ENCODE peak calls at places on chromosomes 16 and 17, in six cellular contexts. One of them, this sample, is unnamed.

GRCh38 chr16:78210305-78210704 is 110.9 kb downstream of the WWOX start:
- DNase-seq in transverse colon: no peak
- DNase-seq in heart right ventricle: no peak
- DNase-seq in CD8-positive, alpha-beta T cell: no peak
- DNase-seq in bronchial epithelial cell: peak; percentile 95
- DNase-seq in naive thymus-derived CD4-positive, alpha-beta T cell: no peak
- DNase-seq in this sample: no peak

GRCh38 chr17:42183741-42184711 is 1.2 kb downstream of the HCRT start:
- DNase-seq in transverse colon: peak; percentile 83
- DNase-seq in heart right ventricle: peak; percentile 84
- DNase-seq in CD8-positive, alpha-beta T cell: peak; percentile 76
- DNase-seq in bronchial epithelial cell: no peak
- DNase-seq in naive thymus-derived CD4-positive, alpha-beta T cell: peak; percentile 54
- DNase-seq in this sample: no peak

GRCh38 chr17:7833795-7834553 is at the start of gene KDM6B:
- DNase-seq in transverse colon: peak; percentile 96
- DNase-seq in heart right ventricle: peak; percentile 94
- DNase-seq in CD8-positive, alpha-beta T cell: peak; percentile 87
- DNase-seq in bronchial epithelial cell: peak; percentile 86
- DNase-seq in naive thymus-derived CD4-positive, alpha-beta T cell: peak; percentile 85
- DNase-seq in this sample: peak; percentile 65

GRCh38 chr17:70184770-70185169 is 15.4 kb downstream of the KCNJ2 start:
- DNase-seq in transverse colon: no peak
- DNase-seq in heart right ventricle: no peak
- DNase-seq in CD8-positive, alpha-beta T cell: no peak
- DNase-seq in bronchial epithelial cell: peak; percentile 92
- DNase-seq in naive thymus-derived CD4-positive, alpha-beta T cell: no peak
- DNase-seq in this sample: no peak

GRCh38 chr17:67376509-67376891 is 581 bp upstream of the PITPNC1 start:
- DNase-seq in transverse colon: peak; percentile 21
- DNase-seq in heart right ventricle: no peak
- DNase-seq in CD8-positive, alpha-beta T cell: peak; percentile 43
- DNase-seq in bronchial epithelial cell: no peak
- DNase-seq in naive thymus-derived CD4-positive, alpha-beta T cell: no peak
- DNase-seq in this sample: no peak

GRCh38 chr16:72884037-72884436 is 163.9 kb downstream of the ZFHX3 start:
- DNase-seq in transverse colon: no peak
- DNase-seq in heart right ventricle: no peak
- DNase-seq in CD8-positive, alpha-beta T cell: no peak
- DNase-seq in bronchial epithelial cell: peak; percentile 9
- DNase-seq in naive thymus-derived CD4-positive, alpha-beta T cell: no peak
- DNase-seq in this sample: no peak

GRCh38 chr17:4407216-4407615 is 26.5 kb upstream of the SPNS3 start:
- DNase-seq in transverse colon: no peak
- DNase-seq in heart right ventricle: no peak
- DNase-seq in CD8-positive, alpha-beta T cell: no peak
- DNase-seq in bronchial epithelial cell: peak; percentile 29
- DNase-seq in naive thymus-derived CD4-positive, alpha-beta T cell: no peak
- DNase-seq in this sample: no peak

GRCh38 chr16:15771694-15772093 is 85.1 kb downstream of the MYH11 start:
- DNase-seq in transverse colon: no peak
- DNase-seq in heart right ventricle: no peak
- DNase-seq in CD8-positive, alpha-beta T cell: no peak
- DNase-seq in bronchial epithelial cell: no peak
- DNase-seq in naive thymus-derived CD4-positive, alpha-beta T cell: no peak
- DNase-seq in this sample: no peak

GRCh38 chr16:52991572-52991971 is 61.1 kb downstream of the CHD9NB start:
- DNase-seq in transverse colon: no peak
- DNase-seq in heart right ventricle: no peak
- DNase-seq in CD8-positive, alpha-beta T cell: no peak
- DNase-seq in bronchial epithelial cell: no peak
- DNase-seq in naive thymus-derived CD4-positive, alpha-beta T cell: no peak
- DNase-seq in this sample: no peak

GRCh38 chr17:64661731-64661980 is 451 bp downstream of the SMURF2 start:
- DNase-seq in transverse colon: no peak
- DNase-seq in heart right ventricle: no peak
- DNase-seq in CD8-positive, alpha-beta T cell: no peak
- DNase-seq in bronchial epithelial cell: no peak
- DNase-seq in naive thymus-derived CD4-positive, alpha-beta T cell: no peak
- DNase-seq in this sample: no peak

GRCh38 chr17:64655704-64656103 is 6.4 kb downstream of the SMURF2 start:
- DNase-seq in transverse colon: no peak
- DNase-seq in heart right ventricle: no peak
- DNase-seq in CD8-positive, alpha-beta T cell: no peak
- DNase-seq in bronchial epithelial cell: no peak
- DNase-seq in naive thymus-derived CD4-positive, alpha-beta T cell: no peak
- DNase-seq in this sample: no peak

GRCh38 chr17:64661981-64662773 is at the start of gene SMURF2:
- DNase-seq in transverse colon: peak; percentile 85
- DNase-seq in heart right ventricle: peak; percentile 82
- DNase-seq in CD8-positive, alpha-beta T cell: peak; percentile 80
- DNase-seq in bronchial epithelial cell: peak; percentile 4
- DNase-seq in naive thymus-derived CD4-positive, alpha-beta T cell: peak; percentile 75
- DNase-seq in this sample: no peak

GRCh38 chr17:64657610-64658125 is 4.4 kb downstream of the SMURF2 start:
- DNase-seq in transverse colon: no peak
- DNase-seq in heart right ventricle: no peak
- DNase-seq in CD8-positive, alpha-beta T cell: no peak
- DNase-seq in bronchial epithelial cell: no peak
- DNase-seq in naive thymus-derived CD4-positive, alpha-beta T cell: no peak
- DNase-seq in this sample: no peak

DNA sequence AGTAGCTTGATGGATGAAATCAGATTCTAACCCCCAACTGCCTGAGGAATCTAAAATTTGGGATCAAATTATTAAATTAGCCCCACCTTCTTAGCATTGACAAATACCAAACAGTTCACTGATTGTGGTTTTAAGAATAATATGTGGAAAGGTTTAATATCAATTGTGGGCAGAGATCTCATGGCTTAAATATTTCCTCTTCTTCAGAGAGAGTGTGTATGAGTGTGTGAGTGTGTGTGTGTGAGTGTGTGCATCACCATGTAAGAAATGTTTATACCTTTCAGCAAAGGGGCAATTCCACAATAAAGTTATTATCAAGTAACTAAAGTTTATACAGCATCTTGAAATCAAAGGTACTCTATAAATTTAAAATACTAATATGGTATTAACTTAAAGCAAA is 3.2 kb downstream of the SMURF2 start:
- DNase-seq in transverse colon: no peak
- DNase-seq in heart right ventricle: no peak
- DNase-seq in CD8-positive, alpha-beta T cell: no peak
- DNase-seq in bronchial epithelial cell: peak; percentile 65
- DNase-seq in naive thymus-derived CD4-positive, alpha-beta T cell: no peak
- DNase-seq in this sample: peak; percentile 75
- H3K4me3 ChIP-seq in transverse colon: no peak overlapping the region
- H3K4me3 ChIP-seq in heart right ventricle: no peak overlapping the region
- H3K4me3 ChIP-seq in CD8-positive, alpha-beta T cell: no peak overlapping the region
- H3K4me3 ChIP-seq in bronchial epithelial cell: no peak overlapping the region
- H3K4me3 ChIP-seq in naive thymus-derived CD4-positive, alpha-beta T cell: no peak overlapping the region
- H3K4me3 ChIP-seq in this sample: no peak overlapping the region

GRCh38 chr16:86444274-86445060 is 65.9 kb upstream of the FOXF1 start:
- DNase-seq in transverse colon: no peak
- DNase-seq in heart right ventricle: no peak
- DNase-seq in CD8-positive, alpha-beta T cell: no peak
- DNase-seq in bronchial epithelial cell: no peak
- DNase-seq in naive thymus-derived CD4-positive, alpha-beta T cell: no peak
- DNase-seq in this sample: no peak
- H3K4me3 ChIP-seq in transverse colon: no peak overlapping the region
- H3K4me3 ChIP-seq in heart right ventricle: no peak overlapping the region
- H3K4me3 ChIP-seq in CD8-positive, alpha-beta T cell: no peak overlapping the region
- H3K4me3 ChIP-seq in bronchial epithelial cell: no peak overlapping the region
- H3K4me3 ChIP-seq in naive thymus-derived CD4-positive, alpha-beta T cell: no peak overlapping the region
- H3K4me3 ChIP-seq in this sample: no peak overlapping the region

GRCh38 chr16:75264999-75265910 is 13.8 kb upstream of the BCAR1 start:
- DNase-seq in transverse colon: peak; percentile 72
- DNase-seq in heart right ventricle: peak; percentile 61
- DNase-seq in CD8-positive, alpha-beta T cell: no peak
- DNase-seq in bronchial epithelial cell: no peak
- DNase-seq in naive thymus-derived CD4-positive, alpha-beta T cell: no peak
- DNase-seq in this sample: no peak

GRCh38 chr16:75265911-75266701 is 14.7 kb upstream of the BCAR1 start:
- DNase-seq in transverse colon: peak; percentile 86
- DNase-seq in heart right ventricle: peak; percentile 82
- DNase-seq in CD8-positive, alpha-beta T cell: no peak
- DNase-seq in bronchial epithelial cell: no peak
- DNase-seq in naive thymus-derived CD4-positive, alpha-beta T cell: no peak
- DNase-seq in this sample: no peak

GRCh38 chr16:75267631-75268264 is 16.3 kb upstream of the BCAR1 start:
- DNase-seq in transverse colon: peak; percentile 84
- DNase-seq in heart right ventricle: peak; percentile 80
- DNase-seq in CD8-positive, alpha-beta T cell: no peak
- DNase-seq in bronchial epithelial cell: peak; percentile 85
- DNase-seq in naive thymus-derived CD4-positive, alpha-beta T cell: no peak
- DNase-seq in this sample: no peak

GRCh38 chr16:75264531-75264998 is 13.1 kb upstream of the BCAR1 start:
- DNase-seq in transverse colon: no peak
- DNase-seq in heart right ventricle: peak; percentile 23
- DNase-seq in CD8-positive, alpha-beta T cell: no peak
- DNase-seq in bronchial epithelial cell: no peak
- DNase-seq in naive thymus-derived CD4-positive, alpha-beta T cell: no peak
- DNase-seq in this sample: no peak

GRCh38 chr16:75266738-75267630 is 15.6 kb upstream of the BCAR1 start:
- DNase-seq in transverse colon: no peak
- DNase-seq in heart right ventricle: peak; percentile 16
- DNase-seq in CD8-positive, alpha-beta T cell: no peak
- DNase-seq in bronchial epithelial cell: no peak
- DNase-seq in naive thymus-derived CD4-positive, alpha-beta T cell: no peak
- DNase-seq in this sample: no peak
- H3K4me3 ChIP-seq in transverse colon: no peak overlapping the region
- H3K4me3 ChIP-seq in heart right ventricle: peak overlapping the region; percentile 70
- H3K4me3 ChIP-seq in CD8-positive, alpha-beta T cell: no peak overlapping the region
- H3K4me3 ChIP-seq in bronchial epithelial cell: no peak overlapping the region
- H3K4me3 ChIP-seq in naive thymus-derived CD4-positive, alpha-beta T cell: no peak overlapping the region
- H3K4me3 ChIP-seq in this sample: no peak overlapping the region

DNA sequence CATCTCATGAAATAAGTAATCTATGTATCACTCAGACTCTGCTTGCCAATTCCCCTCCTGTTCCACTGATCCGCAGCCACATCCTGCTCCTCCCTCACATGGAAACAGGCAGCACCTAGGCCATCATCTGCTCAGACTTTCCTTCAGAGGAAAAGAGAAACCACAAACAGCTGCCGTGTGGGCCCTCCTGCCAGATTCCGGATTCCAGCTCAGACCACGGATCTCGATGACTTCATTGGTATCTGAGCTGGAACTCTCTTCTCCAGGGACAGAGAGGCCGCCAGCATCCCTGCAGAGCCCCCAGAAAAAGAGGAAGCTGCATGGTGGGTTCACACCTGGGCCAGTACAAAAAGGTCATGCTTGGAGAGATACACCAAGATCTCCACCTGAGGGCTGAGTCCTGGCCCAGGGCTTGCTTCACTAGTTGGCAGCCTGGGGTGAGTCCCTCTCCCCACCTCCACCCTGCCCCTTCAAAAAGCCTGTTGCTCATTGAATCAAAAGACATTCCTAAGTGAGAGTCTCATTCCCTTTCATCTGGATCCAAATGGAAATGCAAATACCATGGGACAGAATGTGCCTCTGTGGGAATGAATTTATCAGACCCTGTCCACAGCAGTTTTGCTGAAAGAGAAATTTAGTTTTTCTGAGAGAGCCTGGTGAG is 47.2 kb downstream of the HOXB1 start:
- DNase-seq in transverse colon: peak; percentile 38
- DNase-seq in heart right ventricle: no peak
- DNase-seq in CD8-positive, alpha-beta T cell: no peak
- DNase-seq in bronchial epithelial cell: peak; percentile 95
- DNase-seq in naive thymus-derived CD4-positive, alpha-beta T cell: no peak
- DNase-seq in this sample: peak; percentile 100
- H3K4me3 ChIP-seq in transverse colon: no peak overlapping the region
- H3K4me3 ChIP-seq in heart right ventricle: no peak overlapping the region
- H3K4me3 ChIP-seq in CD8-positive, alpha-beta T cell: no peak overlapping the region
- H3K4me3 ChIP-seq in bronchial epithelial cell: no peak overlapping the region
- H3K4me3 ChIP-seq in naive thymus-derived CD4-positive, alpha-beta T cell: no peak overlapping the region
- H3K4me3 ChIP-seq in this sample: no peak overlapping the region

GRCh38 chr17:39564201-39564828 is 43.4 kb downstream of the NEUROD2 start:
- DNase-seq in transverse colon: no peak
- DNase-seq in heart right ventricle: no peak
- DNase-seq in CD8-positive, alpha-beta T cell: no peak
- DNase-seq in bronchial epithelial cell: no peak
- DNase-seq in naive thymus-derived CD4-positive, alpha-beta T cell: no peak
- DNase-seq in this sample: no peak
- H3K4me3 ChIP-seq in transverse colon: no peak overlapping the region
- H3K4me3 ChIP-seq in heart right ventricle: no peak overlapping the region
- H3K4me3 ChIP-seq in CD8-positive, alpha-beta T cell: no peak overlapping the region
- H3K4me3 ChIP-seq in bronchial epithelial cell: no peak overlapping the region
- H3K4me3 ChIP-seq in naive thymus-derived CD4-positive, alpha-beta T cell: no peak overlapping the region
- H3K4me3 ChIP-seq in this sample: no peak overlapping the region

GRCh38 chr17:77375108-77375507 is 234.3 kb downstream of the SEC14L1 start:
- DNase-seq in transverse colon: no peak
- DNase-seq in heart right ventricle: no peak
- DNase-seq in CD8-positive, alpha-beta T cell: no peak
- DNase-seq in bronchial epithelial cell: no peak
- DNase-seq in naive thymus-derived CD4-positive, alpha-beta T cell: no peak
- DNase-seq in this sample: no peak
- H3K4me3 ChIP-seq in transverse colon: peak overlapping the region; percentile 70
- H3K4me3 ChIP-seq in heart right ventricle: peak overlapping the region; percentile 91
- H3K4me3 ChIP-seq in CD8-positive, alpha-beta T cell: peak overlapping the region; percentile 99
- H3K4me3 ChIP-seq in bronchial epithelial cell: no peak overlapping the region
- H3K4me3 ChIP-seq in naive thymus-derived CD4-positive, alpha-beta T cell: peak overlapping the region; percentile 98
- H3K4me3 ChIP-seq in this sample: peak overlapping the region; percentile 88

This sample was measured in astrocyte of the cerebellum.